ENCODE peak calls at places on chromosome 11, in nine cellular contexts. F, X, Y, U, C, Q, H, O and N are unnamed samples.

GRCh38 chr11:72743321-72744221 is 8.6 kb downstream of the ARAP1 start:
- DNase-seq in F (no peak), X (no peak), Y (no peak), U (no peak), C (no peak), Q (no peak), H (no peak), O (no peak), N (no peak)

GRCh38 chr11:44785856-44786606 is 59.3 kb downstream of the TSPAN18 start:
- DNase-seq in F (no peak), X (no peak), Y (no peak), U (no peak), C (no peak), Q (no peak), H (no peak), O (no peak), N (no peak)

GRCh38 chr11:74037309-74037708 is 28.4 kb upstream of the UCP3 start:
- DNase-seq in F (no peak), X (no peak), Y (no peak), U (no peak), C (no peak), Q (peak; percentile 28), H (no peak), O (peak; percentile 68), N (peak; percentile 75)

GRCh38 chr11:35786918-35787557 is 124.5 kb downstream of the TRIM44 start:
- DNase-seq in F (peak; percentile 3), X (no peak), Y (no peak), U (no peak), C (no peak), Q (no peak), H (no peak), O (peak; percentile 49), N (no peak)

GRCh38 chr11:78787696-78788095 is 213.0 kb upstream of the NARS2 start:
- DNase-seq in F (no peak), X (no peak), Y (no peak), U (no peak), C (no peak), Q (no peak), H (no peak), O (no peak), N (no peak)

GRCh38 chr11:6320411-6321207 is at the start of gene CAVIN3:
- DNase-seq in F (peak; percentile 92), X (peak; percentile 97), Y (peak; percentile 57), U (peak; percentile 67), C (peak; percentile 89), Q (peak; percentile 83), H (peak; percentile 69), O (peak; percentile 88), N (peak; percentile 89)

GRCh38 chr11:134586726-134587125 is 174.7 kb upstream of the B3GAT1 start:
- DNase-seq in F (no peak), X (no peak), Y (no peak), U (no peak), C (no peak), Q (no peak), H (no peak), O (no peak), N (no peak)

GRCh38 chr11:82873919-82874333 is 26.3 kb downstream of the PRCP start:
- DNase-seq in F (no peak), X (no peak), Y (no peak), U (no peak), C (no peak), Q (no peak), H (no peak), O (no peak), N (no peak)

GRCh38 chr11:64518928-64519327 is 72.1 kb upstream of the SLC22A12 start:
- DNase-seq in F (no peak), X (no peak), Y (no peak), U (no peak), C (no peak), Q (no peak), H (no peak), O (no peak), N (no peak)

GRCh38 chr11:63764712-63765631 is 3.6 kb downstream of the ZFTA start:
- DNase-seq in F (peak; percentile 79), X (peak; percentile 80), Y (no peak), U (peak; percentile 73), C (no peak), Q (peak; percentile 50), H (no peak), O (peak; percentile 15), N (no peak)

GRCh38 chr11:11155962-11156815 is 196.9 kb downstream of the CSNK2A3 start:
- DNase-seq in F (peak; percentile 49), X (no peak), Y (no peak), U (no peak), C (no peak), Q (no peak), H (no peak), O (no peak), N (no peak)

GRCh38 chr11:71999360-71999759 is 651 bp downstream of the IL18BP start:
- DNase-seq in F (no peak), X (no peak), Y (no peak), U (no peak), C (no peak), Q (peak; percentile 57), H (no peak), O (peak; percentile 47), N (no peak)

GRCh38 chr11:48880021-48880441 is 103.7 kb downstream of the TRIM51G start:
- DNase-seq in F (peak; percentile 64), X (peak; percentile 77), Y (no peak), U (peak; percentile 43), C (no peak), Q (no peak), H (no peak), O (no peak), N (no peak)

GRCh38 chr11:111382451-111382850 is 3.4 kb upstream of the POU2AF1 start:
- DNase-seq in F (no peak), X (no peak), Y (no peak), U (no peak), C (no peak), Q (no peak), H (no peak), O (no peak), N (no peak)

GRCh38 chr11:111378773-111379499 is at the start of gene POU2AF1:
- DNase-seq in F (peak; percentile 88), X (no peak), Y (no peak), U (no peak), C (peak; percentile 27), Q (peak; percentile 6), H (peak; percentile 52), O (peak; percentile 79), N (no peak)

GRCh38 chr11:111379500-111380136 is 543 bp upstream of the POU2AF1 start:
- DNase-seq in F (no peak), X (no peak), Y (no peak), U (no peak), C (no peak), Q (no peak), H (no peak), O (no peak), N (no peak)

GRCh38 chr11:111376453-111376871 is 2.6 kb downstream of the POU2AF1 start:
- DNase-seq in F (no peak), X (no peak), Y (no peak), U (no peak), C (no peak), Q (no peak), H (no peak), O (no peak), N (peak; percentile 46)

GRCh38 chr11:111378185-111378772 is 796 bp downstream of the POU2AF1 start:
- DNase-seq in F (no peak), X (no peak), Y (no peak), U (no peak), C (no peak), Q (no peak), H (peak; percentile 57), O (no peak), N (peak; percentile 77)
- H3K4me3 ChIP-seq in F (no peak overlapping the region), X (no peak overlapping the region), Y (no peak overlapping the region), U (no peak overlapping the region), C (no peak overlapping the region), Q (no peak overlapping the region), H (peak overlapping the region; percentile 25), O (no peak overlapping the region), N (no peak overlapping the region)

DNA sequence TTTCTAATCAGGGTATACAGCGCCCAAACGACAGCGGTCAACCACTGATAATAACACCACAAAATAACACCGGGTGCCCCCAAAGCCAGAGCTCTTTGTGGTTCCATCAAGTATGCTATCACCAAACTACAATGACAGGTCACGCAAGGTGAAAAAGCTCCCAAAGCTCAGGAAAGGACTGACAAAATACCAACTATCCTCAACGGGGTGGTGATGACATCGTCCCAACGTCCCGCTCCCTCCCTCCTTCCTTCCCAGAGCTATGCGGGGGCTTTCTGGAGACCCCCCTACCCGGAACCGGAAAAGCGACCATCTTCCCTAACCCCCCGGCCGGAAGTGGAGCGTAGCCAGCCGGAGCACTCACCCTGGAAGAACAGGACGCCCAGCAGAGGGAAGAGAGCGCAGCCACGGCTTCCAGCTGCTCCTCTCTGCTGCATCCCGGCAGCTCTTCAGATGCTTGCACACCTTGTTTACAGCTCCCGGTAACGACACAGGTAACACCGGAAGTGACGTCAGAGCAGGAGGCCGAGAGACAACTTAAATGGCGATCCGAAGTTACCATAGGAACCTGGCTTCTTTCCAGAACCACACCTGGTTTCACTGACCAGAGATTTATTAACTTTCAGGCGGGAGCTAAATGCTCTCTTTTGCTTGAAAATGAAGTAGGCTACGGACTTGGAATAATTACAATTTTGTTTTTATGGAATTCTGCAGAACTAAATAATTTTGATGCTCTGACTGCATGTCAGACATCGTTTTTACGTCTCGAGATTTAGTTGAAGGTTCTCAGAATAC is at the start of gene MPZL3:
- DNase-seq in F (peak; percentile 76), X (peak; percentile 93), Y (no peak), U (peak; percentile 88), C (peak; percentile 78), Q (peak; percentile 74), H (peak; percentile 96), O (peak; percentile 53), N (peak; percentile 99)
- TF ChIP-seq CTCF in F (no peak), X (no peak), Y (no peak), U (peak; percentile 3), C (no peak), Q (no peak), H (no peak), O (no peak), N (no peak)

GRCh38 chr11:60455531-60456042 is at the start of gene MS4A1:
- DNase-seq in F (no peak), X (no peak), Y (no peak), U (no peak), C (no peak), Q (no peak), H (no peak), O (no peak), N (no peak)
- H3K4me3 ChIP-seq in F (no peak within 1 kb of the TSS), X (no peak within 1 kb of the TSS), Y (no peak within 1 kb of the TSS), U (no peak within 1 kb of the TSS), C (no peak within 1 kb of the TSS), Q (no peak within 1 kb of the TSS), H (no peak within 1 kb of the TSS), O (no peak within 1 kb of the TSS), N (no peak within 1 kb of the TSS)

DNA sequence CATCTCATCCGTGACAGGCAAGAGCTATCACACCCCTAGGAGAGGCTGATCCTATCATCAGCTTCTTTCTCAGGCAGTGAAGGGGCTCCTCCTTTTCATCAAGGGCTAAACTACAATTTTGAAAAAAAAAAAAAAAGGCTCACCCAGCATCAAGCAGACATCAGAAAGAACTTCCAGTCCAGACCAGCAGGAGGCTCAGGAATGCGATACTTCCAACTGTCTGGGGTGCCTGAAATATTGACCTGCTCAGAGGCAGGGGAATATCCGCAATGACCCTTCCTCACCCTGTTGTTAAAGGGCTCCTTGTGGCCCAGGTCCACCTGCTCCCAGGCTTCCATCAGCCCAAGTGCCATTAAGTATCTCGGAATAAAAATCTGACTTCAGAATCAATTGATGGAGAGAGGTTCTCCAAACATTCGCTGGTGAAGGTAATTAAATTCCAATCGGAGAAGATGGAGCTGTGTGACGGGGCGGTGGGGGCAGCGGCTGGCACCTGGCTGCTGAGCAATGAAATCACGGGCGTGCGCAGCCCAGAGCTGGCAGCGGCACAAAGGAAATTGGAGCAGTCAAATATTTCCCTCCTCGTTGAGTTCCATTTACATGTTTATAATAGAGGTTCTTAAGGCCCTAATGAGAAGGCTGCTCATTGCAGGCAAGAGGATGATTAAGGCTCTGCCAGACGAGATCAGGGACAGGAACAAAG is 68.9 kb upstream of the THY1 start:
- DNase-seq in F (no peak), X (no peak), Y (no peak), U (no peak), C (no peak), Q (no peak), H (no peak), O (peak; percentile 34), N (peak; percentile 28)
- TF ChIP-seq CTCF in F (no peak), X (no peak), Y (peak; percentile 12), U (no peak), C (no peak), Q (peak; percentile 47), H (no peak), O (peak; percentile 59), N (peak; percentile 54)